ENCODE peak calls at places on chromosomes 4 and X, in five cellular contexts. I is HCT116, C is PC-3, V is IMR-90, Z is neural progenitor cell. O is an unnamed sample.

GRCh38 chrX:43679778-43680177 is 23.7 kb downstream of the MAOA start:
- DNase-seq in V (no peak), Z (no peak), I (no peak), C (peak; percentile 50), O (no peak)

GRCh38 chr4:188976644-188977115 is 837.4 kb downstream of the TRIML1 start:
- DNase-seq in Z (peak; percentile 87), C (peak; percentile 50), I (no peak), V (peak; percentile 70), O (no peak)

GRCh38 chr4:4590496-4590895 is 48.6 kb upstream of the STX18 start:
- DNase-seq in Z (no peak), C (peak; percentile 39), I (no peak), V (peak; percentile 80), O (no peak)

GRCh38 chr4:3747582-3747906 is 18.6 kb upstream of the ADRA2C start:
- DNase-seq in Z (peak; percentile 67), V (no peak), C (no peak), I (no peak), O (no peak)

GRCh38 chr4:168757500-168757899 is 252.6 kb downstream of the CBR4 start:
- DNase-seq in I (no peak), V (no peak), Z (no peak), C (no peak), O (no peak)

GRCh38 chr4:89196056-89196674 is 84.8 kb downstream of the TIGD2 start:
- DNase-seq in V (no peak), I (peak; percentile 26), C (no peak), Z (no peak), O (no peak)

GRCh38 chr4:16801356-16801755 is 97.1 kb downstream of the LDB2 start:
- DNase-seq in C (no peak), Z (no peak), I (no peak), V (peak; percentile 52), O (no peak)

GRCh38 chrX:24877854-24878650 is 137.7 kb downstream of the ARX start:
- DNase-seq in V (peak; percentile 45), Z (no peak), C (peak; percentile 47), I (no peak), O (no peak)

GRCh38 chrX:340641-341423 is 22.2 kb upstream of the GTPBP6 start:
- DNase-seq in Z (no peak), I (no peak), C (no peak), V (no peak), O (no peak)

GRCh38 chrX:20594985-20595384 is 328.3 kb upstream of the RPS6KA3 start:
- DNase-seq in V (no peak), Z (peak; percentile 38), I (peak; percentile 1), C (peak; percentile 9), O (no peak)

GRCh38 chr4:92618968-92619367 is 315.2 kb downstream of the GRID2 start:
- DNase-seq in I (no peak), Z (no peak), V (peak; percentile 0), C (peak; percentile 55), O (no peak)

GRCh38 chrX:45445745-45446412 is 245.2 kb upstream of the DIPK2B start:
- DNase-seq in Z (no peak), I (peak; percentile 49), V (peak; percentile 76), C (peak; percentile 92), O (no peak)

GRCh38 chr4:145234086-145234694 is 53.8 kb upstream of the OTUD4 start:
- DNase-seq in I (peak; percentile 35), C (peak; percentile 87), Z (peak; percentile 79), V (peak; percentile 67), O (peak; percentile 56)

GRCh38 chrX:133254666-133255065 is 36.5 kb upstream of the TFDP3 start:
- DNase-seq in V (peak; percentile 41), I (no peak), Z (no peak), C (peak; percentile 81), O (no peak)

GRCh38 chrX:56468441-56468840 is 95.0 kb upstream of the UBQLN2 start:
- DNase-seq in V (no peak), Z (no peak), C (no peak), I (no peak), O (no peak)

GRCh38 chrX:21974011-21974385 is 33.5 kb downstream of the SMS start:
- DNase-seq in Z (no peak), V (no peak), I (no peak), C (peak; percentile 85), O (no peak)

GRCh38 chr4:152684007-152684406 is 4.2 kb upstream of the TMEM154 start:
- DNase-seq in Z (no peak), V (no peak), C (no peak), I (no peak), O (no peak)

GRCh38 chrX:48997865-48998264 is 4.2 kb downstream of the GRIPAP1 start:
- DNase-seq in V (no peak), C (no peak), Z (no peak), I (no peak), O (no peak)

GRCh38 chrX:8284131-8284530 is 113.1 kb upstream of the VCX2 start:
- DNase-seq in C (peak; percentile 6), Z (no peak), V (no peak), I (no peak), O (no peak)

GRCh38 chrX:11137543-11138139 is 26.5 kb downstream of the HCCS start:
- DNase-seq in V (peak; percentile 52), C (peak; percentile 73), Z (peak; percentile 5), I (peak; percentile 13), O (no peak)

GRCh38 chr4:139209470-139210063 is 32.5 kb upstream of the ELF2 start:
- DNase-seq in V (no peak), I (no peak), Z (no peak), C (no peak), O (no peak)

GRCh38 chr4:113740857-113741379 is 20.6 kb downstream of the CAMK2D start:
- DNase-seq in V (no peak), C (no peak), Z (no peak), I (no peak), O (no peak)
- H3K4me1 ChIP-seq in V (peaks cover 2% of the 10 kb centered on the region), C (no peaks in the 10 kb centered on the region), Z (no peaks in the 10 kb centered on the region), I (no peaks in the 10 kb centered on the region), O (no peaks in the 10 kb centered on the region)

GRCh38 chr4:141153751-141154510 is 20.7 kb upstream of the RNF150 start:
- DNase-seq in V (peak; percentile 59), I (no peak), C (no peak), Z (no peak), O (no peak)
- H3K4me2 ChIP-seq in V (no peak overlapping the region), I (no peak overlapping the region), C (no peak overlapping the region), Z (no peak overlapping the region), O (no peak overlapping the region)

DNA sequence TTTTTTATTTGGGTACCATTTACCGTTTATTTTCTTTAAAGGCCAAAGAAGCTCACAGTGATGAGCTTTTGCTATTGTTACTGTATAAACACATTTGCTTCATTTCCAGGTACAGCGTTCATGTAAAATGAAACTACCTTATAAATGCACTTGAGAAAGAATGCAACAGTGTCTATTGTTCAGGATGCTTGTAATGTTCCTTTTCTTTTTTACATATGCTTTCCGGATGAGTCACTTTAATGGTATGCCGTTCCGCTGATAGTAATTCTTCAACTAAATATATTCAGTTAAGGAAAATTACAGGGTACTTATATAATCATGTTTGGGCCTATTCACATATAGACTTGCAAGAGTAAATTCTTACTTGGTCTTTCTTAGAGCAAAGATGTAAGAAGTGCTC is 354.9 kb downstream of the RPA4 start:
- DNase-seq in V (peak; percentile 55), I (peak; percentile 8), C (peak; percentile 83), Z (no peak), O (no peak)
- H3K27ac ChIP-seq in V (no peak overlapping the region), I (no peak overlapping the region), C (no peak overlapping the region), Z (no peak overlapping the region), O (no peak overlapping the region)

DNA sequence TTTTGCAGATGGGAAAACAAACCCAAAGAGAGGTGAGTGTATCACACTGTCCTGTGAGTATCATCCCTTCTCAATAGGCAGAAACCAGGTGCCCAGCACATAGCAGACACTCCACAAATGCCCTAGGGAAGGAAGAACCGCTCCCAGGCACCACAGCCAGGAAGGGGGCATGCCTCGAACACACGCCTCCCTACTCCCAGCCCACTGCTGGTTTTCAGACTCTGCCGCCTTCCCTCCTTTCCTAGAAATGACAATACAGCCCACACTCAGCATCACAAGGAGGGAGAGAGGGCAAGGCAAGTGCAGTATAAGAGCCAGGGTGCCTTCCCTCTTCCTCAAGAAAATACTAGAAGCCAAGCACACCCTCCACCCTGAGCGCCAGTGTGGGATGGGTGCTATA is 16.2 kb downstream of the JAKMIP1 start:
- DNase-seq in Z (no peak), C (no peak), V (no peak), I (no peak), O (peak; percentile 56)
- H3K4me1 ChIP-seq in Z (peaks cover 9% of the 10 kb centered on the region), C (no peaks in the 10 kb centered on the region), V (no peaks in the 10 kb centered on the region), I (no peaks in the 10 kb centered on the region), O (peaks cover 69% of the 10 kb centered on the region)

O was measured in DND-41.